ENCODE peak calls at places on chromosomes 5 and 9, in six cellular contexts. E is psoas muscle, J is colonic mucosa, N is heart left ventricle, H is fibroblast of lung, L is tibial nerve. Z is an unnamed sample. For H3K36me3 and H3K4me1, the result is how much of the 10 kb centered on the place peaks cover.

GRCh38 chr5:56543431-56544385 is 271.6 kb upstream of the MAP3K1 start:
- DNase-seq in E (no peak), J (no peak), N (no peak), H (peak), L (no peak), Z (no peak)

GRCh38 chr9:81589819-81590218 is 99.5 kb downstream of the TLE1 start:
- DNase-seq in E (no peak), J (no peak), N (no peak), H (no peak), L (no peak), Z (no peak)

GRCh38 chr5:135883441-135883840 is 12.2 kb downstream of the IL9 start:
- DNase-seq in E (no peak), J (no peak), N (no peak), H (no peak), L (no peak), Z (no peak)

GRCh38 chr5:127386557-127386956 is 96.0 kb downstream of the MEGF10 start:
- DNase-seq in E (no peak), J (no peak), N (no peak), H (peak), L (no peak), Z (no peak)

GRCh38 chr9:132135456-132135855 is 26.4 kb upstream of the NTNG2 start:
- DNase-seq in E (no peak), J (no peak), N (no peak), H (no peak), L (no peak), Z (no peak)

GRCh38 chr5:145718956-145719355 is 116.2 kb downstream of the PRELID2 start:
- DNase-seq in E (no peak), J (no peak), N (no peak), H (peak), L (no peak), Z (no peak)

GRCh38 chr5:163705983-163706771 is 200.8 kb downstream of the MAT2B start:
- DNase-seq in E (no peak), J (no peak), N (no peak), H (peak), L (no peak), Z (no peak)

GRCh38 chr9:135925496-135926133 is 18.3 kb upstream of the CAMSAP1 start:
- DNase-seq in E (no peak), J (no peak), N (no peak), H (peak), L (no peak), Z (no peak)

GRCh38 chr5:81909677-81910076 is 62.1 kb upstream of the ATG10 start:
- DNase-seq in E (no peak), J (no peak), N (no peak), H (no peak), L (no peak), Z (no peak)

GRCh38 chr9:77883846-77884771 is 147.5 kb downstream of the GNAQ start:
- DNase-seq in E (no peak), J (no peak), N (no peak), H (peak), L (no peak), Z (peak)

GRCh38 chr9:129803679-129804065 is 688 bp downstream of the TOR1B start:
- DNase-seq in E (no peak), J (peak), N (no peak), H (no peak), L (no peak), Z (no peak)

GRCh38 chr5:40233268-40233667 is 446.4 kb upstream of the PTGER4 start:
- DNase-seq in E (no peak), J (no peak), N (no peak), H (peak), L (no peak), Z (no peak)

GRCh38 chr9:90801507-90802289 is at the start of gene SYK:
- DNase-seq in E (peak), J (peak), N (peak), H (no peak), L (no peak), Z (peak)

GRCh38 chr5:19067741-19068140 is 920.3 kb downstream of the CDH18 start:
- DNase-seq in E (no peak), J (no peak), N (no peak), H (no peak), L (no peak), Z (no peak)

GRCh38 chr9:129458155-129458661 is 162.7 kb downstream of the C9orf50 start:
- DNase-seq in E (no peak), J (no peak), N (peak), H (no peak), L (no peak), Z (peak)

GRCh38 chr9:114910541-114910940 is 19.9 kb downstream of the TNFSF8 start:
- DNase-seq in E (no peak), J (no peak), N (no peak), H (peak), L (no peak), Z (no peak)

GRCh38 chr9:127521919-127522304 is 70.6 kb downstream of the LRSAM1 start:
- DNase-seq in E (no peak), J (no peak), N (peak), H (no peak), L (no peak), Z (peak)

GRCh38 chr9:73152953-73153352 is 1.3 kb downstream of the ANXA1 start:
- DNase-seq in E (no peak), J (no peak), N (no peak), H (peak), L (no peak), Z (no peak)

GRCh38 chr5:176675676-176676360 is 28.5 kb downstream of the TSPAN17 start:
- DNase-seq in E (no peak), J (no peak), N (no peak), H (peak), L (no peak), Z (no peak)

GRCh38 chr9:75023846-75024245 is 4.2 kb downstream of the CARNMT1 start:
- DNase-seq in E (no peak), J (no peak), N (no peak), H (no peak), L (no peak), Z (no peak)

GRCh38 chr5:68337235-68337634 is 121.7 kb downstream of the PIK3R1 start:
- DNase-seq in E (no peak), J (no peak), N (no peak), H (no peak), L (no peak), Z (no peak)

GRCh38 chr5:71528206-71528605 is 58.9 kb upstream of the MCCC2 start:
- DNase-seq in E (no peak), J (no peak), N (no peak), H (peak), L (no peak), Z (no peak)

GRCh38 chr9:127825319-127826051 is 22.8 kb downstream of the FPGS start:
- DNase-seq in E (no peak), J (peak), N (peak), H (no peak), L (no peak), Z (peak)

GRCh38 chr9:131837316-131837715 is 97.4 kb upstream of the RAPGEF1 start:
- DNase-seq in E (no peak), J (no peak), N (peak), H (no peak), L (no peak), Z (peak)

GRCh38 chr9:131394464-131395026 is 659 bp downstream of the PRRC2B start:
- DNase-seq in E (peak), J (peak), N (peak), H (no peak), L (no peak), Z (peak)

GRCh38 chr5:16461026-16461425 is 4.6 kb downstream of the ZNF622 start:
- DNase-seq in E (no peak), J (no peak), N (no peak), H (peak), L (no peak), Z (no peak)

GRCh38 chr5:84218546-84218945 is 166.1 kb downstream of the EDIL3 start:
- DNase-seq in E (no peak), J (no peak), N (no peak), H (peak), L (no peak), Z (no peak)

GRCh38 chr9:79757906-79758669 is 186.3 kb downstream of the TLE4 start:
- DNase-seq in E (no peak), J (no peak), N (no peak), H (peak), L (no peak), Z (no peak)

GRCh38 chr5:56457887-56458451 is 224.8 kb upstream of the ANKRD55 start:
- DNase-seq in E (no peak), J (no peak), N (peak), H (peak), L (no peak), Z (no peak)

GRCh38 chr5:36403601-36404311 is 102.1 kb upstream of the RANBP3L start:
- DNase-seq in E (peak), J (no peak), N (peak), H (peak), L (peak), Z (no peak)

GRCh38 chr9:33161011-33161588 is 6.0 kb downstream of the B4GALT1 start:
- DNase-seq in E (peak), J (peak), N (peak), H (peak), L (no peak), Z (peak)

DNA sequence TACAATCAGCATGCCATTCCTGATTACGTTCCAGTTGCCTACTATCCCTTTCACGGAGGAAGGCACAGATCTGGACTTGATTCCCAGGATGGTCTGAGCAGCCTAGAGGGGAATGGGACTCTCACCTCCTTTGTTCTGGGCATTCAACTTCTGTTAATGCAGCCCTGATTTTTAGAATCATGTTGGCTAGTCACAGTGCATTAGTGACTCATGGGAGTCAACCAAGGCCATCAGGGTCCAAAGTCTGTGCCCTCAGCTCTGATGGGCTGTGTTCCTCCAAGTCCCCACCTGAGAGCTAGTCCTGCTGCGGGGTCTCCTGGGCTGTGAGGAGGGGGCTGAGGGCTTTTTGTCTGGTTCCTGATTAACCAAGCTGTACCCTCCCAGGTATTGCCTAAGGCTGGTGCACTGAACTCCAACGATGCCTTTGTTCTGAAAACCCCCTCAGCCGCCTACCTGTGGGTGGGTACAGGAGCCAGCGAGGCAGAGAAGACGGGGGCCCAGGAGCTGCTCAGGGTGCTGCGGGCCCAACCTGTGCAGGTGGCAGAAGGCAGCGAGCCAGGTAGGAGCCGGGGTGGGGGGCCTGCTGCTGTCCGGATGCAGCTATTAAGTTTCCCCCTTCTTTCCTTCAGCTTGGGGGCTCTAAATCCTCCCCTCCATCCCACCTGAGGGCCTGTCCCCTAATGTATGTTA is 43.0 kb downstream of the STOM start:
- DNase-seq in E (no peak), J (no peak), N (no peak), H (no peak), L (no peak), Z (no peak)
- H3K36me3 ChIP-seq in E (half or more), J (under half), N (half or more), H (under half), L (under half), Z (half or more)

DNA sequence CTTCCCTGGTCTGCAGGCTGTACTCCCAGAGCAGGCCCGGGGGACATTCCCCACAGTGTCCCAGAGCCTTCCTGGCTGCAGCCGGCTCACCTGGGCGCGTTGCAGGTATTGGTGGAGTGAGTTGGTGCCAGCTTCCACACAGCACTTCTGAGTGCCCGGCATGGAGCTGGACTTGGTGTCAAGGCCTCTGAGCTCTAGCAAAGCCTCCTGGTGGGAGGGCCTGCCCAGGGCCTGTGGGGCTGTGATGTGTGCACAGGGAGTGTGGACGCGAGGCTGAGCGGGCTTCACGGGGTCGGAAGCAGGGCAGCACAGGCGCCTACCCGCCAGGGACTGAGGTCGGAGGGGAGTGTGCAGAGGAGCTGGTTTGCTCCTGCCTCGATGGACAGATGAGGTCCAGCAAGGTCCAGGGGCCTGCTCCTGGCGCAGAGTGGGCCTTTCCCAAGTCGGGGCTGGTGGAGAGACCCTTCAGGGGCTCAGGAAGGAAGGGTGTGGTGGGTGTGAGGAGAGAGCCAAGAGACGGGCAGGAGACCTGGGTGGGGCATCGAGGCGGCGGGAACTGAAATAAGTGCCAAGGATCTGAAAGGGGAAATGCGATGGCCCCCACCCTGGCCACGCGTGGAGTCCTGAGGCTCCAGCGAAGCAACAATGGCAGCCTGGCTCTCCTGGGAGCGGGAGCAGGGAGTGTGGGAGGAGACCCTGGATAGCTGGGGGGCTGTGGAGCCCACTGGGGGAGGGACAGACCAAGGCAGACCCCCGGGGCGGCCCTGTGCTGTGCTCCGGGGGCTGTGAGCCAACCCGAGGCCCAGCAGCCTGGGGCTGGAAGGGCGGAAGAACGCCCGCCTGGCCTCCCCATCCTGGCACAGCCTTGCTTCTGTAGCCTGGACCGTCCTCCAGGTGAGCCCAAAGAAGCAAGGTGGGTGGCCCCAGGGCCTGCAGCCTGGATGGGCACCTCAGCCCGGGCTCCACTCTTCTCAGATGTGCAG is 78.4 kb downstream of the RXRA start:
- DNase-seq in E (no peak), J (no peak), N (no peak), H (no peak), L (no peak), Z (peak)
- H3K4me1 ChIP-seq in E (half or more), J (under half), N (half or more), H (under half), L (half or more), Z (half or more)

DNA sequence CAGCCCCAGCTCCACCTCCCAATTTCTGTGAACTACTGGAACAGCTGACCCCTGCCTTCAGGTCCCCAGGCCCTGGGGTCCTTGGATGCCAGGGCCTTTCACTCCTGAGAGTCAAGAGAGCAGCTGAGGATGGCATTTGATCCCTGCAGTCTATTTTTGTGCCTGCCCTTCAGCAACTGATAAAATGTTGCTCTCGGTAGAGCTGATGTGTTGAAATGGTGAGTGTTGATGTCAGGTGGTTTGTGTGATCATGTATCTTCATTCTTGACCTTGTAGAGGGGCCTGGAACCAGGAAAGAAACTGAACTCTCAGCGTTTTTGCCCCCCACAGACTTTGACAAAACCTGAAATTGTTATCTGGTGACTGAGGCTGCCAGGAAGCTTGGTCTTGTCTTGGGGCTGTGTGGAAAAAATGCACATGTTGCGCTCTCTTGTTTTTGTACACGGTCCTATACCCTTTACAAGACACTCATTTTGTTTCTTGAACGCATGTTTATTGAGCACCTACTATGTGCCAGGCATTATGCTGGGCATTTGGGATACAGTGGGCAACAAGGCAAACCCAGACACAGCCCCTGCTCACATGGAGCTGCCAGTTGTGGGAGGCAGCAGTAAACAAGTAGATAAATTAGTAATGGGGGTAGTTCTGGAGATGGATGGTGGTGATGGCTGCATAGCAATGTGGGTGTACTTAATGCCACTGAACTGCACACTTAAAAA is 78.3 kb downstream of the PPARGC1B start:
- DNase-seq in E (no peak), J (no peak), N (no peak), H (no peak), L (no peak), Z (no peak)
- H3K27ac ChIP-seq in E (peak), J (no peak), N (peak), H (no peak), L (no peak), Z (no peak)

GRCh38 chr5:150022163-150022540 is 21.6 kb downstream of the HMGXB3 start:
- DNase-seq in E (no peak), J (no peak), N (no peak), H (peak), L (no peak), Z (peak)
- H3K36me3 ChIP-seq in E (half or more), J (under half), N (under half), H (under half), L (under half), Z (under half)

GRCh38 chr9:105393576-105394344 is 54.1 kb upstream of the FSD1L start:
- DNase-seq in E (no peak), J (no peak), N (no peak), H (no peak), L (no peak), Z (no peak)
- H3K4me1 ChIP-seq in E (under half), J (under half), N (under half), H (under half), L (under half), Z (under half)

DNA sequence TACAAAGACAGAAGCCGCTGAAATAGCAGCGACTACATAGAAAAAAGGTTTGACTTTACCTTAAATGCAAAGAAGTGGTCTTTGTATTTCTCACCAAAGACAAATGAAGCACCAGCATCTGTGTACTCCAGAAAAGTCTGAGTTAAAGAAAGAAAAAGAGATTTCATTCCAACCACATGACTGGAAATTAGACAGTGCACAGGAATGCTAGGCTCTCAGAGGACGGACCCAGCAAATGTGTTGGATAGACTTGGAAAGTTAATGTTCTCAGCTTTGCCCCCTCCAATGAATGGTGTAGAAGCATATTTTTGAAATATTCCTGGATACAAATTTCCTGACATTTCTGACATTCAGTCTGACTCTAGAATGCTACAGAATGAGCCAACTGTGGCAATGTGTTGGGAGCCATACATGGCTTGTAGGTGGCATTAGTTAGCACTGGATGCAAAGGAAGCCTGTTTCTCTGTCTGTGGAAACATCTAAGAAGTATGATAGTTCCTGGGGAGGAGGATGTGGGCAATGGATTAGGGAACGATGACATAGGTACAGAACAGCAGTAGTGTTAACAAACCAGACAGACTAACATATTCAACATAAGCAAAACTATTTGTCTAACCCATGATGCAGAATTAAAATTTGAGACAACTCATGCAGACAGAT is 43.3 kb downstream of the SLC28A3 start:
- DNase-seq in E (no peak), J (no peak), N (no peak), H (peak), L (no peak), Z (no peak)
- H3K27ac ChIP-seq in E (no peak), J (no peak), N (no peak), H (no peak), L (no peak), Z (no peak)

GRCh38 chr5:157756122-157756521 is 12.6 kb downstream of the LSM11 start:
- DNase-seq in E (no peak), J (no peak), N (no peak), H (no peak), L (no peak), Z (no peak)
- H3K36me3 ChIP-seq in E (half or more), J (under half), N (under half), H (under half), L (under half), Z (under half)

GRCh38 chr5:151087475-151087874 is 6.6 kb upstream of the TNIP1 start:
- DNase-seq in E (no peak), J (no peak), N (no peak), H (no peak), L (no peak), Z (no peak)
- H3K4me1 ChIP-seq in E (under half), J (under half), N (under half), H (under half), L (under half), Z (under half)

Z was measured in thyroid gland.